ENCODE peak calls at places on chromosomes 13 and 19, in four cellular contexts. Y, C, R and Z are unnamed samples.
A peak's percentile ranks its signal among the peaks of the same experiment; 100 is the strongest.

GRCh38 chr19:5246554-5247155 is 94.0 kb downstream of the PTPRS start:
- DNase-seq in Y (no peak), R (no peak), C (no peak), Z (no peak)

GRCh38 chr13:94115054-94115453 is 364.4 kb downstream of the DCT start:
- DNase-seq in R (no peak), C (no peak), Y (no peak), Z (no peak)

GRCh38 chr19:36646746-36647145 is 19.9 kb downstream of the ZNF461 start:
- DNase-seq in R (no peak), C (no peak), Y (no peak), Z (no peak)

GRCh38 chr13:103839460-103839859 is 773.2 kb upstream of the SLC10A2 start:
- DNase-seq in C (no peak), Y (no peak), R (no peak), Z (no peak)

GRCh38 chr13:20274466-20274865 is 42.3 kb upstream of the GJB6 start:
- DNase-seq in R (no peak), Y (no peak), C (no peak), Z (no peak)

GRCh38 chr13:109743706-109744453 is 42.5 kb downstream of the IRS2 start:
- DNase-seq in Y (peak; percentile 19), R (no peak), C (no peak), Z (peak; percentile 84)

GRCh38 chr19:33212773-33213172 is 12.9 kb downstream of the SLC7A10 start:
- DNase-seq in R (no peak), C (no peak), Y (no peak), Z (no peak)

GRCh38 chr13:113901231-113901630 is 37.4 kb upstream of the GAS6 start:
- DNase-seq in C (no peak), Y (no peak), R (no peak), Z (no peak)

GRCh38 chr13:49098771-49099512 is 121.2 kb upstream of the MLNR start:
- DNase-seq in C (no peak), Y (peak; percentile 10), R (no peak), Z (no peak)

GRCh38 chr19:52910648-52911047 is 12.6 kb downstream of the ZNF888 start:
- DNase-seq in Y (no peak), C (no peak), R (no peak), Z (no peak)

GRCh38 chr13:99371956-99372355 is 64.8 kb upstream of the GPR183 start:
- DNase-seq in C (no peak), Y (no peak), R (no peak), Z (no peak)

GRCh38 chr19:48636859-48637448 is at the start of gene DBP:
- DNase-seq in R (peak; percentile 73), Y (peak; percentile 46), C (no peak), Z (no peak)

GRCh38 chr19:50770888-50771287 is 624 bp downstream of the GPR32 start:
- DNase-seq in Y (no peak), C (no peak), R (no peak), Z (no peak)

GRCh38 chr13:110108348-110109139 is 198.4 kb downstream of the COL4A1 start:
- DNase-seq in Y (peak; percentile 11), C (no peak), R (peak; percentile 88), Z (peak; percentile 99)

GRCh38 chr19:57587529-57587928 is 3.6 kb downstream of the ZIK1 start:
- DNase-seq in Y (no peak), R (no peak), C (no peak), Z (peak; percentile 97)

GRCh38 chr13:50916701-50917184 is 7.2 kb downstream of the RNASEH2B start:
- DNase-seq in C (no peak), R (peak; percentile 27), Y (no peak), Z (no peak)
- TF ChIP-seq POLR2A in C (peak; percentile 40), R (no peak), Y (no peak), Z (no peak)

GRCh38 chr13:59873309-59873708 is 290.4 kb downstream of the DIAPH3 start:
- DNase-seq in C (no peak), Y (no peak), R (no peak), Z (no peak)
- TF ChIP-seq POLR2A in C (no peak), Y (no peak), R (no peak), Z (no peak)

GRCh38 chr19:1752757-1753728 is at the start of gene ONECUT3:
- DNase-seq in C (no peak), R (no peak), Y (no peak), Z (no peak)
- TF ChIP-seq POLR2A in C (no peak), R (no peak), Y (no peak), Z (no peak)

GRCh38 chr19:11849264-11849615 is 714 bp downstream of the ZNF439 start:
- DNase-seq in Y (no peak), R (no peak), C (peak; percentile 5), Z (no peak)

GRCh38 chr19:11848200-11848593 is 329 bp upstream of the ZNF439 start:
- DNase-seq in R (no peak), Y (no peak), C (no peak), Z (no peak)

GRCh38 chr19:11843741-11844140 is 4.8 kb upstream of the ZNF439 start:
- DNase-seq in R (no peak), C (no peak), Y (peak; percentile 27), Z (no peak)

GRCh38 chr19:11853358-11853757 is 4.8 kb downstream of the ZNF439 start:
- DNase-seq in R (no peak), Y (peak; percentile 12), C (no peak), Z (no peak)

GRCh38 chr19:11848594-11849263 is at the start of gene ZNF439:
- DNase-seq in R (peak; percentile 97), C (peak; percentile 71), Y (peak; percentile 22), Z (peak; percentile 73)
- TF ChIP-seq POLR2A in R (no peak), C (no peak), Y (no peak), Z (peak; percentile 82)

GRCh38 chr13:100872761-100873160 is 198.2 kb upstream of the TMTC4 start:
- DNase-seq in C (no peak), R (no peak), Y (no peak), Z (no peak)
- TF ChIP-seq POLR2A in C (no peak), R (no peak), Y (no peak), Z (no peak)

GRCh38 chr19:42255766-42256750 is 1.1 kb upstream of the ERF start:
- DNase-seq in R (peak; percentile 69), Y (peak; percentile 54), C (no peak), Z (no peak)
- TF ChIP-seq POLR2A in R (no peak), Y (no peak), C (no peak), Z (no peak)

GRCh38 chr13:36999054-36999927 is at the start of gene ALG5:
- DNase-seq in R (peak; percentile 94), C (peak; percentile 78), Y (peak; percentile 90), Z (peak; percentile 44)
- TF ChIP-seq POLR2A in R (no peak), C (peak; percentile 95), Y (peak; percentile 78), Z (peak; percentile 87)